ENCODE peak calls at places on chromosome 5, in four cellular contexts. One of them, this sample, is unnamed.

GRCh38 chr5:123367739-123368138 is 55.5 kb downstream of the CEP120 start:
- DNase-seq in GM04503: no peak
- DNase-seq in SW 1271: no peak
- DNase-seq in cardiac septum: no peak
- DNase-seq in this sample: no peak

GRCh38 chr5:150017606-150018005 is 17.1 kb downstream of the HMGXB3 start:
- DNase-seq in SW 1271: no peak
- DNase-seq in GM04503: no peak
- DNase-seq in cardiac septum: no peak
- DNase-seq in this sample: no peak

GRCh38 chr5:109689740-109690455 is at the start of gene MAN2A1:
- DNase-seq in SW 1271: peak
- DNase-seq in GM04503: no peak
- DNase-seq in cardiac septum: peak
- DNase-seq in this sample: no peak

GRCh38 chr5:56861893-56862485 is 46.6 kb downstream of the MAP3K1 start:
- DNase-seq in SW 1271: no peak
- DNase-seq in cardiac septum: no peak
- DNase-seq in GM04503: no peak
- DNase-seq in this sample: no peak

GRCh38 chr5:94776167-94776566 is 157.7 kb downstream of the SLF1 start:
- DNase-seq in cardiac septum: no peak
- DNase-seq in GM04503: no peak
- DNase-seq in SW 1271: no peak
- DNase-seq in this sample: no peak

GRCh38 chr5:1000329-1000728 is 8.3 kb upstream of the NKD2 start:
- DNase-seq in SW 1271: no peak
- DNase-seq in cardiac septum: peak
- DNase-seq in GM04503: no peak
- DNase-seq in this sample: no peak

GRCh38 chr5:130514984-130515690 is 610.9 kb downstream of the CHSY3 start:
- DNase-seq in cardiac septum: no peak
- DNase-seq in GM04503: peak
- DNase-seq in SW 1271: peak
- DNase-seq in this sample: no peak

GRCh38 chr5:26415987-26416386 is 622.4 kb downstream of the CDH9 start:
- DNase-seq in cardiac septum: no peak
- DNase-seq in SW 1271: no peak
- DNase-seq in GM04503: no peak
- DNase-seq in this sample: no peak

GRCh38 chr5:10902145-10902544 is 141.1 kb upstream of the DAP start:
- DNase-seq in SW 1271: no peak
- DNase-seq in cardiac septum: no peak
- DNase-seq in GM04503: no peak
- DNase-seq in this sample: no peak

GRCh38 chr5:11182441-11183080 is 421.5 kb upstream of the DAP start:
- DNase-seq in GM04503: peak
- DNase-seq in SW 1271: peak
- DNase-seq in cardiac septum: no peak
- DNase-seq in this sample: no peak

This sample was measured in pulmonary artery endothelial cell.